ENCODE peak calls at places on chromosomes 2 and 18, in ten cellular contexts. One of them, this sample, is unnamed.

GRCh38 chr18:7817596-7817995 is 250.5 kb downstream of the PTPRM start:
- DNase-seq in astrocyte of the cerebellum: no peak
- DNase-seq in astrocyte of the spinal cord: no peak
- DNase-seq in GM20000: no peak
- DNase-seq in ascending aorta: no peak
- DNase-seq in astrocyte: no peak
- DNase-seq in tibial artery: no peak
- DNase-seq in stomach: no peak
- DNase-seq in WTC11: no peak
- DNase-seq in fibroblast of mammary gland: peak
- DNase-seq in this sample: no peak

GRCh38 chr18:24276994-24277393 is 120.6 kb downstream of the OSBPL1A start:
- DNase-seq in astrocyte: no peak
- DNase-seq in stomach: no peak
- DNase-seq in GM20000: no peak
- DNase-seq in WTC11: no peak
- DNase-seq in ascending aorta: no peak
- DNase-seq in astrocyte of the cerebellum: no peak
- DNase-seq in astrocyte of the spinal cord: no peak
- DNase-seq in fibroblast of mammary gland: no peak
- DNase-seq in tibial artery: no peak
- DNase-seq in this sample: no peak

GRCh38 chr2:37583402-37583801 is 88.0 kb downstream of the CDC42EP3 start:
- DNase-seq in WTC11: no peak
- DNase-seq in GM20000: no peak
- DNase-seq in astrocyte of the spinal cord: no peak
- DNase-seq in ascending aorta: no peak
- DNase-seq in astrocyte: no peak
- DNase-seq in tibial artery: no peak
- DNase-seq in astrocyte of the cerebellum: no peak
- DNase-seq in fibroblast of mammary gland: peak
- DNase-seq in stomach: no peak
- DNase-seq in this sample: no peak

GRCh38 chr2:11457935-11458334 is 8.0 kb downstream of the E2F6 start:
- DNase-seq in GM20000: no peak
- DNase-seq in astrocyte of the spinal cord: no peak
- DNase-seq in astrocyte of the cerebellum: no peak
- DNase-seq in WTC11: no peak
- DNase-seq in stomach: no peak
- DNase-seq in fibroblast of mammary gland: no peak
- DNase-seq in astrocyte: no peak
- DNase-seq in ascending aorta: no peak
- DNase-seq in tibial artery: no peak
- DNase-seq in this sample: no peak

GRCh38 chr2:223930002-223930976 is 14.8 kb downstream of the WDFY1 start:
- DNase-seq in tibial artery: peak
- DNase-seq in ascending aorta: no peak
- DNase-seq in fibroblast of mammary gland: peak
- DNase-seq in astrocyte: peak
- DNase-seq in astrocyte of the cerebellum: no peak
- DNase-seq in stomach: peak
- DNase-seq in astrocyte of the spinal cord: peak
- DNase-seq in WTC11: no peak
- DNase-seq in GM20000: no peak
- DNase-seq in this sample: no peak

GRCh38 chr2:196718796-196719564 is 79.5 kb downstream of the CCDC150 start:
- DNase-seq in fibroblast of mammary gland: peak
- DNase-seq in GM20000: no peak
- DNase-seq in astrocyte: peak
- DNase-seq in ascending aorta: no peak
- DNase-seq in astrocyte of the spinal cord: peak
- DNase-seq in WTC11: peak
- DNase-seq in astrocyte of the cerebellum: peak
- DNase-seq in tibial artery: no peak
- DNase-seq in stomach: no peak
- DNase-seq in this sample: no peak

GRCh38 chr2:70907130-70907756 is 28.5 kb upstream of the ATP6V1B1 start:
- DNase-seq in stomach: peak
- DNase-seq in astrocyte of the cerebellum: no peak
- DNase-seq in astrocyte of the spinal cord: no peak
- DNase-seq in astrocyte: no peak
- DNase-seq in WTC11: no peak
- DNase-seq in tibial artery: no peak
- DNase-seq in ascending aorta: peak
- DNase-seq in GM20000: no peak
- DNase-seq in fibroblast of mammary gland: peak
- DNase-seq in this sample: no peak

GRCh38 chr2:238900511-238900910 is 52.6 kb downstream of the TWIST2 start:
- DNase-seq in WTC11: no peak
- DNase-seq in astrocyte: no peak
- DNase-seq in astrocyte of the spinal cord: no peak
- DNase-seq in GM20000: no peak
- DNase-seq in astrocyte of the cerebellum: no peak
- DNase-seq in fibroblast of mammary gland: peak
- DNase-seq in tibial artery: no peak
- DNase-seq in stomach: no peak
- DNase-seq in ascending aorta: no peak
- DNase-seq in this sample: no peak

GRCh38 chr2:23497063-23497462 is 112.1 kb downstream of the KLHL29 start:
- DNase-seq in astrocyte: peak
- DNase-seq in stomach: no peak
- DNase-seq in tibial artery: peak
- DNase-seq in astrocyte of the spinal cord: peak
- DNase-seq in WTC11: peak
- DNase-seq in fibroblast of mammary gland: peak
- DNase-seq in astrocyte of the cerebellum: peak
- DNase-seq in GM20000: no peak
- DNase-seq in ascending aorta: peak
- DNase-seq in this sample: peak

GRCh38 chr2:205166749-205167148 is 515.6 kb upstream of the NRP2 start:
- DNase-seq in fibroblast of mammary gland: peak
- DNase-seq in tibial artery: no peak
- DNase-seq in astrocyte of the cerebellum: no peak
- DNase-seq in astrocyte of the spinal cord: no peak
- DNase-seq in GM20000: no peak
- DNase-seq in WTC11: no peak
- DNase-seq in astrocyte: no peak
- DNase-seq in stomach: no peak
- DNase-seq in ascending aorta: no peak
- DNase-seq in this sample: no peak

GRCh38 chr2:238272156-238272555 is 16.3 kb downstream of the PER2 start:
- DNase-seq in fibroblast of mammary gland: no peak
- DNase-seq in astrocyte of the cerebellum: no peak
- DNase-seq in GM20000: no peak
- DNase-seq in WTC11: no peak
- DNase-seq in stomach: no peak
- DNase-seq in ascending aorta: no peak
- DNase-seq in tibial artery: no peak
- DNase-seq in astrocyte of the spinal cord: no peak
- DNase-seq in astrocyte: no peak
- DNase-seq in this sample: no peak

GRCh38 chr2:126504953-126505352 is 151.0 kb upstream of the GYPC start:
- DNase-seq in tibial artery: no peak
- DNase-seq in GM20000: no peak
- DNase-seq in WTC11: no peak
- DNase-seq in astrocyte of the spinal cord: no peak
- DNase-seq in fibroblast of mammary gland: no peak
- DNase-seq in astrocyte: no peak
- DNase-seq in astrocyte of the cerebellum: no peak
- DNase-seq in ascending aorta: no peak
- DNase-seq in stomach: no peak
- DNase-seq in this sample: no peak

GRCh38 chr2:126510960-126511359 is 145.0 kb upstream of the GYPC start:
- DNase-seq in astrocyte: no peak
- DNase-seq in GM20000: no peak
- DNase-seq in tibial artery: no peak
- DNase-seq in ascending aorta: no peak
- DNase-seq in fibroblast of mammary gland: no peak
- DNase-seq in WTC11: no peak
- DNase-seq in stomach: no peak
- DNase-seq in astrocyte of the cerebellum: no peak
- DNase-seq in astrocyte of the spinal cord: no peak
- DNase-seq in this sample: no peak

GRCh38 chr2:126506786-126507185 is 149.2 kb upstream of the GYPC start:
- DNase-seq in GM20000: no peak
- DNase-seq in stomach: no peak
- DNase-seq in WTC11: no peak
- DNase-seq in tibial artery: no peak
- DNase-seq in astrocyte of the spinal cord: no peak
- DNase-seq in ascending aorta: no peak
- DNase-seq in fibroblast of mammary gland: no peak
- DNase-seq in astrocyte: no peak
- DNase-seq in astrocyte of the cerebellum: no peak
- DNase-seq in this sample: no peak

GRCh38 chr2:126503476-126503875 is 152.5 kb upstream of the GYPC start:
- DNase-seq in tibial artery: no peak
- DNase-seq in GM20000: no peak
- DNase-seq in astrocyte: no peak
- DNase-seq in ascending aorta: no peak
- DNase-seq in WTC11: no peak
- DNase-seq in fibroblast of mammary gland: no peak
- DNase-seq in astrocyte of the spinal cord: no peak
- DNase-seq in stomach: no peak
- DNase-seq in astrocyte of the cerebellum: no peak
- DNase-seq in this sample: no peak

DNA sequence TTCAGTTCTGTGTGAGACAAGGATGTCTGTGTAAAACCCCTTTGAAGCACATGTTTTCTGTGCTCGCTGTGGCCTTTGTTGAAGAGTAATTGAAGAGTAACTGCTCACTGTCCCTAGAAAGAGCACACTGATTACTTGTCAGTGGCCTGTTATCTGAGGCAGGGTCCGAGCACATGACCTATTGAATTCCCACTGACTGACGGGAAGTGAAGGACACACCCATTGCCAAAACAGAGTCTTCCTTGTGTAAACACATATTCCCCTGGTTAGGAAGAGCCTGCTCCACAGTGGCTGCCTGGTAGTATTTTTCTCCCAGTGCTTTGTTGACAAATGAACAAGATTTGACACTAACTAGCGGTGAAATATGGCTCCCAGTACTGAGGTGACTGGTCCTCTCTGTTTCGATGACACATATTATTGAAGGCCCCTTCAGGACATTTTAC is 148.5 kb upstream of the GYPC start:
- DNase-seq in astrocyte: no peak
- DNase-seq in astrocyte of the cerebellum: no peak
- DNase-seq in fibroblast of mammary gland: no peak
- DNase-seq in astrocyte of the spinal cord: no peak
- DNase-seq in tibial artery: no peak
- DNase-seq in GM20000: no peak
- DNase-seq in WTC11: no peak
- DNase-seq in ascending aorta: no peak
- DNase-seq in stomach: no peak
- DNase-seq in this sample: no peak
- TF ChIP-seq CTCF in astrocyte: no peak
- TF ChIP-seq CTCF in astrocyte of the cerebellum: no peak
- TF ChIP-seq CTCF in fibroblast of mammary gland: no peak
- TF ChIP-seq CTCF in astrocyte of the spinal cord: no peak
- TF ChIP-seq CTCF in tibial artery: no peak
- TF ChIP-seq CTCF in GM20000: no peak
- TF ChIP-seq CTCF in WTC11: no peak
- TF ChIP-seq CTCF in ascending aorta: no peak
- TF ChIP-seq CTCF in stomach: no peak
- TF ChIP-seq CTCF in this sample: no peak

DNA sequence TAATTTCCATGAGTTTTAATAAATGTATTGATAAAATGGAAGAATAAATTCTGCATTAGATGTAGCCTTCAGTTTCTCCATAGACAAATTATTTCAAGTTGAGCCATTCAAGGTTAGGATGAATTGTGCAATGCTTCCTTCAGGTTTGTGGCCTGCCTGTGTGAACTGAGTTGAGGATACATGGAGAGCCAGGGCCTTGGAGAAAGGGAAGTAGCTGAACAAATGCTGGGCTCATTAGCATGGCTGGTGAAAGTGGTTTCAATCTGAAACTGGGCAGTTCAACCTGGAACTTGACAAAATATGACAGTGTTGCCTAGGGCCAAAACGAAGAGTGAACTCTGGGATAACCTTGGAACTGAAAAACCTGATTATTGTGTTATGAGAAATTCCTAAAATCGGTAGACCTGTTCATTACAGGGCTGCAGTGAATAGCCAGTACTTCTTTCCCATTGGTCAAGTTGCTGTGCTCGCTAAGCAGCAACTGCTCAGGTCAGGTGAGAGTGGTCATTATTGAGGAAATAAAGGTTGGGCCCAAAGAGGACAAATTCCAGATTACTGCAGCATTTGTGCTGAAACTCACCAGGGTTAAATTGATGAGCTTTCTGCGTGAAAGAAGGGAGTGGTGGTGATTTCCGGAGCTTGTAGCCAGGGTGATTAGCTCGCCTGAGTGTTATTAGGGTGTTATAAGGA is 12.7 kb downstream of the INPP1 start:
- DNase-seq in WTC11: no peak
- DNase-seq in fibroblast of mammary gland: no peak
- DNase-seq in astrocyte of the cerebellum: no peak
- DNase-seq in GM20000: no peak
- DNase-seq in astrocyte of the spinal cord: no peak
- DNase-seq in tibial artery: no peak
- DNase-seq in ascending aorta: no peak
- DNase-seq in stomach: no peak
- DNase-seq in astrocyte: no peak
- DNase-seq in this sample: no peak
- TF ChIP-seq CTCF in WTC11: no peak
- TF ChIP-seq CTCF in fibroblast of mammary gland: no peak
- TF ChIP-seq CTCF in astrocyte of the cerebellum: no peak
- TF ChIP-seq CTCF in GM20000: no peak
- TF ChIP-seq CTCF in astrocyte of the spinal cord: no peak
- TF ChIP-seq CTCF in tibial artery: no peak
- TF ChIP-seq CTCF in ascending aorta: no peak
- TF ChIP-seq CTCF in stomach: no peak
- TF ChIP-seq CTCF in astrocyte: no peak
- TF ChIP-seq CTCF in this sample: no peak

GRCh38 chr18:6629635-6630140 is 99.8 kb upstream of the ARHGAP28 start:
- DNase-seq in GM20000: no peak
- DNase-seq in ascending aorta: no peak
- DNase-seq in tibial artery: no peak
- DNase-seq in stomach: no peak
- DNase-seq in fibroblast of mammary gland: peak
- DNase-seq in astrocyte of the spinal cord: peak
- DNase-seq in astrocyte: peak
- DNase-seq in WTC11: no peak
- DNase-seq in astrocyte of the cerebellum: peak
- DNase-seq in this sample: no peak
- TF ChIP-seq CTCF in GM20000: no peak
- TF ChIP-seq CTCF in ascending aorta: no peak
- TF ChIP-seq CTCF in tibial artery: no peak
- TF ChIP-seq CTCF in stomach: no peak
- TF ChIP-seq CTCF in fibroblast of mammary gland: no peak
- TF ChIP-seq CTCF in astrocyte of the spinal cord: no peak
- TF ChIP-seq CTCF in astrocyte: no peak
- TF ChIP-seq CTCF in WTC11: no peak
- TF ChIP-seq CTCF in astrocyte of the cerebellum: no peak
- TF ChIP-seq CTCF in this sample: no peak

DNA sequence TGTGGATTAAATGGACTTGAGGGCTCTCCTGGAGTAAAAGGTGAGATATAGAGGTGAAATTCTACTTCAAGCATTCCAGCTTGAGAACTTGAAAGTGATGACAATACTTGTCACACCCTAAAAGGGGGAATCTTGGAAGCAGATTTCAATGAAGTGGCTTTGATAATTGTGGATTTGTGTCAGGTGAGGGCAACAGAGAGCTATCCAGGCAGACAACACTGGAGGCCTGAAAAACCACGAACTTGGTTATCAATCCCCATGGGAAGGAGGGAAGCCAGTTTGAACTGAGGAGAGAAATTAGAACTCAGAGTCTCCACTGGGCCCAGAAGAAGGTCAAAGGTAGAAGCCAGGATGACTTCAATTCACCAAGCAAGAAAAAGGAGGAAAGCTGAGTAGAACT is 263.9 kb downstream of the FIGN start:
- DNase-seq in astrocyte of the cerebellum: peak
- DNase-seq in tibial artery: no peak
- DNase-seq in astrocyte: peak
- DNase-seq in GM20000: no peak
- DNase-seq in astrocyte of the spinal cord: peak
- DNase-seq in fibroblast of mammary gland: peak
- DNase-seq in WTC11: no peak
- DNase-seq in stomach: no peak
- DNase-seq in ascending aorta: no peak
- DNase-seq in this sample: no peak
- TF ChIP-seq CTCF in astrocyte of the cerebellum: peak
- TF ChIP-seq CTCF in tibial artery: no peak
- TF ChIP-seq CTCF in astrocyte: peak
- TF ChIP-seq CTCF in GM20000: no peak
- TF ChIP-seq CTCF in astrocyte of the spinal cord: peak
- TF ChIP-seq CTCF in fibroblast of mammary gland: peak
- TF ChIP-seq CTCF in WTC11: no peak
- TF ChIP-seq CTCF in stomach: no peak
- TF ChIP-seq CTCF in ascending aorta: no peak
- TF ChIP-seq CTCF in this sample: no peak

This sample was measured in activated CD8-positive, alpha-beta T cell treated with anti-CD3 and anti-CD28 coated beads for 36 hours.